ENCODE peak calls at places on chromosomes 7 and 10, in four cellular contexts. Y, Q, H and U are unnamed samples.

GRCh38 chr10:49154641-49155040 is 20.8 kb upstream of the FAM170B start:
- DNase-seq in Q (no peak), Y (no peak), H (no peak), U (no peak)

GRCh38 chr10:84540022-84540616 is 211.7 kb downstream of the CCSER2 start:
- DNase-seq in Y (peak), Q (no peak), H (no peak), U (no peak)

GRCh38 chr7:103074519-103075336 is at the start of the genes ARMC10 and FBXL13:
- DNase-seq in H (peak), Q (peak), Y (peak), U (peak)

GRCh38 chr10:21191512-21191911 is 294.4 kb upstream of the NEBL start:
- DNase-seq in Q (no peak), H (no peak), Y (no peak), U (no peak)

GRCh38 chr7:1192171-1192676 is 32.2 kb upstream of the ZFAND2A start:
- DNase-seq in Q (no peak), H (no peak), Y (peak), U (no peak)

GRCh38 chr10:116364808-116365207 is 40.6 kb downstream of the CCDC172 start:
- DNase-seq in Q (peak), H (no peak), Y (no peak), U (no peak)

GRCh38 chr7:129845972-129846327 is 106.8 kb downstream of the UBE2H start:
- DNase-seq in H (no peak), Y (peak), Q (no peak), U (no peak)

GRCh38 chr7:111014074-111014473 is 76.9 kb upstream of the LRRN3 start:
- DNase-seq in Q (no peak), Y (no peak), H (no peak), U (no peak)

GRCh38 chr7:158161194-158161593 is 426.4 kb downstream of the PTPRN2 start:
- DNase-seq in Y (no peak), Q (no peak), H (no peak), U (no peak)

GRCh38 chr7:27110977-27111752 is 8.7 kb upstream of the HOXA2 start:
- DNase-seq in H (no peak), Y (peak), Q (no peak), U (no peak)

GRCh38 chr10:49348593-49348992 is 47.3 kb downstream of the DRGX start:
- DNase-seq in Y (no peak), Q (no peak), H (no peak), U (no peak)

GRCh38 chr10:46542567-46543323 is 13.7 kb downstream of the GPRIN2 start:
- DNase-seq in Q (no peak), Y (no peak), H (no peak), U (no peak)

DNA sequence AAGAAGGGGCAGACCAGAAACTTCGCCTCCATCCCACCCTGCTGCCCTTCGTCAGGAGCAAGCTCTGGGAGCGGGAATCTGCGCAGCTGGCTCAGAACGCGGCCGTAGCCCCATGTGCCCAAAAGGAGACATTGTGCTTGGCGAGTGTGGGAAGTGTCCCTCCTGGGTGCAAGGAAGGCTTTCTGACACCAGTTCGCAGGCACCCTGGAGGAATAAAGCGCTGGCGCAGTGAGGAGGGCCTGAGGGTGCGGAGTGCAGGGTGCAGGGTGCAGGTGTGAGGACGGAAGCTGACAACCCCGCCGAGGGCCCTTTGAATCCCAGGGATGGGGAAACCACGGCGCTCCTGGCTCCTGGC is 811 bp downstream of the SLIT1 start:
- DNase-seq in Y (no peak), Q (peak), H (no peak), U (no peak)
- TF ChIP-seq EZH2 in Y (no peak), Q (peak), H (peak), U (no peak)

GRCh38 chr10:71887767-71888166 is 36.7 kb upstream of the PSAP start:
- DNase-seq in Q (no peak), Y (peak), H (no peak), U (no peak)

GRCh38 chr10:71891437-71891836 is 40.4 kb upstream of the PSAP start:
- DNase-seq in Y (no peak), Q (no peak), H (no peak), U (no peak)

GRCh38 chr10:71888623-71889387 is 37.8 kb upstream of the PSAP start:
- DNase-seq in H (peak), Y (peak), Q (peak), U (peak)

GRCh38 chr10:71888248-71888622 is 37.2 kb upstream of the PSAP start:
- DNase-seq in Q (no peak), Y (peak), H (no peak), U (no peak)

DNA sequence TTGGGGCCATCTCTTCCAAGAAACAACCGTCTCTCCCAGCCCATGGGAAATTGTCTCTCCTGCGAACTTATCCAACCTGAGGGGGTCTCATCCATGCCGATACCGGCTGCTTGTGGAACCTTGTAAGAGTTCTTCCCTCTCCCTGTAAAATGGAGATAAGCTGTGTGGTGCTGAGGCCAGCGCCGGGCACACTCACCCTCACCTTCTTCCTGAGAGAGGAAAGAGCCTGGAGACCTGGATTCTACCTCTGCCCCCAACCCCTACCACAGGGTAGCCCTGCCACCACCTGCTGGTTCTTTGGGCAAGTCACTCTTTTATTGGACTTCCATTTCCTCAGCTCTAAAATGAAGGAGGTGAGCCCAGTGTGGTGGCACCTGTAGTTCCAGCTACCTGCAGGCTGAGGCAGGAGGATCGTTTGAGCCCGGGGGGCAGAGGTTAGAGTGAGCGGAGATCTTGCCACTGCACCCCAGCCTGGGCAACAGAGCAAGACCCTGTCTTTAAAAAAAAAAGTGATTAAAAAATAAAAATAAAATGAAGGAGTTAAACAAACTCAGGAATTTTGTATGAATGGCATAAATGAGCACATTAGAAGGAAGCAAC is 38.4 kb upstream of the PSAP start:
- DNase-seq in H (no peak), Q (no peak), Y (peak), U (no peak)
- TF ChIP-seq EZH2 in H (no peak), Q (no peak), Y (no peak), U (no peak)

GRCh38 chr7:17142831-17143541 is 155.5 kb upstream of the AHR start:
- DNase-seq in Q (no peak), H (no peak), Y (peak), U (no peak)

GRCh38 chr7:17140421-17140820 is 158.0 kb upstream of the AHR start:
- DNase-seq in Y (peak), H (no peak), Q (no peak), U (no peak)

GRCh38 chr7:17134786-17135185 is 163.7 kb upstream of the AHR start:
- DNase-seq in Y (no peak), H (no peak), Q (no peak), U (no peak)

GRCh38 chr7:17136156-17136555 is 162.3 kb upstream of the AHR start:
- DNase-seq in H (no peak), Q (no peak), Y (no peak), U (no peak)

DNA sequence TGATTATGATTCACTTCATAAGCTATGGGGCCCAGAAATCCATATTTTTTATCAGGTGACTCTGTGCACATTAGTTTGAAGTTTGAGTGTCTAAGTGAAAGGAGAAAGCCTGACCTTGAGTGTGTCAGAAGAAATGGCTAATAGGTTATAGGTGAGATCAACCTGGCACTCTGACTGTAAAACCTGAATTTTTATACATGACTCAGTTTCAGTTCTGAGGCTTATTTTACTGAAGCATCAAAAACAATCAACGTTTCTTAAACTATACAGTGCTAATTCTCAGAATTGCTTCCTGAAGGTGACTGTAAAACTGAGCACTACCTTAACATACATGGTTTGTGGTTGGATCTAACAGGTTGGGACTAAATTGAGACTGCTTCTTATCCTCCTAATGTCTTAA is 159.4 kb upstream of the AHR start:
- DNase-seq in H (no peak), Y (no peak), Q (no peak), U (no peak)
- TF ChIP-seq EZH2 in H (no peak), Y (no peak), Q (no peak), U (no peak)

GRCh38 chr10:101225846-101226361 is 3.4 kb downstream of the LBX1 start:
- DNase-seq in Y (no peak), H (no peak), Q (no peak), U (no peak)

GRCh38 chr10:101226506-101226887 is 2.8 kb downstream of the LBX1 start:
- DNase-seq in H (no peak), Y (peak), Q (peak), U (no peak)

GRCh38 chr10:101227765-101228681 is 1.2 kb downstream of the LBX1 start:
- DNase-seq in Y (peak), Q (peak), H (no peak), U (no peak)

GRCh38 chr10:101228682-101229274 is 485 bp downstream of the LBX1 start:
- DNase-seq in Y (peak), H (no peak), Q (peak), U (no peak)

DNA sequence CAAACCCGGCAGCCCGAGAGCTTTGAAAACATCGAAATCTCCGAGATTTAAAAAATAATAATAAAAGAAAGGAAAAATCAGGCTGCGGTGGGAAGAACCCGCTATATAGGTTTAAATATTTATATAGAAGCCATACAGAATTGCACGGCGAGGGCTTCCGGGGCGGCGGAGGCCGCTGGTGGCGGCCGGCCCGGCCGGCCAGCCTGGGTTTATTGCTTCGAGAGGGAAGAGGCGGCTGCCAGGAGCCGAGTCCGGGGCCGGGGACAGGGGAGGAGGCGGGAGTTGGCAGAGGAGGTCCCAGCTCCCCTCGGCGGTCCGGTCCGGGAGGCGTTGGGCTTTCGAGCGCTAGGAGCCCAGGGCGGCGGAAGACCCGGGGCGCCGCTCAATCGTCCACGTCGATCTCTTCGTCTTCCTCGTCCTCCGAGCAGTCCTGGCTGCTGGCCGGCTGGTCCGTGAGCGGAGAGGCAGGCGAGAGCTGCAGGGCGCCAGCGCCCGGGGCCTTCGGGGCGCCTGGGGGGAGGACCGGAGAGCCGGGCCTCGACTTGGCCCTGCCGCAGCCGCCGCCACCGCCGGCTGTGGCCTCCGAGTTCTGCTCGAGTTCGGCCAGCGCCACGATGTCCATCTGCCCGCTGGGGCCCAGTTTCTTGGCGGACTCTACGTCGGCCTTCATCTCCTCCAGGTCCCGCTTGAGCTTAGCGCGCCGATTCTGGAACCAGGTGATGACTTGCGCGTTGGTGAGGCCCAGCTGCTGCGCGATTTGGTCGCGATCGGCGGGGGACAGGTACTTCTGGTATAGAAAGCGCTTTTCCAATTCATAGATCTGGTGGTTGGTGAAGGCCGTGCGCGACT is 2.2 kb downstream of the LBX1 start:
- DNase-seq in Y (peak), H (no peak), Q (peak), U (no peak)
- TF ChIP-seq EZH2 in Y (peak), H (peak), Q (peak), U (peak)

GRCh38 chr10:22427890-22428571 is 82.7 kb downstream of the SPAG6 start:
- DNase-seq in Y (peak), Q (no peak), H (no peak), U (peak)
- TF ChIP-seq EZH2 in Y (no peak), Q (no peak), H (no peak), U (no peak)

GRCh38 chr7:101306307-101306706 is 15.3 kb downstream of the IFT22 start:
- DNase-seq in H (no peak), Y (no peak), Q (no peak), U (no peak)

GRCh38 chr7:101300465-101301376 is 20.9 kb downstream of the IFT22 start:
- DNase-seq in Q (no peak), Y (no peak), H (no peak), U (no peak)

GRCh38 chr7:101302641-101303101 is 18.9 kb downstream of the IFT22 start:
- DNase-seq in H (no peak), Q (peak), Y (no peak), U (peak)

GRCh38 chr7:101299511-101300464 is 21.8 kb downstream of the IFT22 start:
- DNase-seq in H (no peak), Y (no peak), Q (peak), U (peak)

DNA sequence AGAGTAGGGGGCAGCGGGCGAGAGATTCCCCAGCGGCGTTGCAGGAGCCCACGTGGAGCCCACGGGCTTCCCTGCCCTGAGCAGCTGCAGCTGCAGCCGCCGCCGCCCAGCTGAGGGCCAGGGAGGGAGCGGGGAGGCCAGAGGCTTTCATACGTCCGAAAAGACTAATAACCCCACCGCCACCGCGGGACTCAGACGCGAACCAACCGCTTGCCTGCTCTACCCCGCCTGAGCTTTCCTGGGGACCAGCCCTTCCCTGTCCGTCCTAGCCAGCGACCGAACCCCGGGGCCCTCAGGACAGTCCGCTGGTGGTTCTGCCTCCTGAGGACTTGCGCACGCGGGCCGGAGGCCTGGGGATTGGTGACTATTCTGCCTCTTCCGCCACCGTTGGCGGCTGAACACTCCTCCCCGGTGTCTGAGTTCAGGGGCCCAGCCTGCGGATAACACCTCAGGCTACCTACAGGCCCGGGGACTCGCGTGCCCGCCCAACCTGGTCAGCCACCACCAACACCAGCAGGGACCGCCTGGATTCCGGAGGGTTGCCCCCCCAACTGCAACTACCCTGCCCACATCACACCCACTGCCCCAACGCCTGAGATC is 18.4 kb downstream of the IFT22 start:
- DNase-seq in Y (peak), H (no peak), Q (peak), U (peak)
- TF ChIP-seq EZH2 in Y (no peak), H (no peak), Q (no peak), U (peak)